ENCODE peak calls at places on chromosomes 4 and X, in seven cellular contexts. J is upper lobe of left lung, F is K562, S is heart left ventricle, U is HepG2, Y is ovary, O is IMR-90. V is an unnamed sample.
A peak's percentile ranks its signal among the peaks of the same experiment; 100 is the strongest.

GRCh38 chr4:121304843-121305348 is 75.9 kb downstream of the QRFPR start:
- DNase-seq in J (no peak), F (no peak), S (no peak), U (no peak), Y (no peak), O (no peak), V (no peak)

GRCh38 chr4:107183155-107183774 is 147.2 kb upstream of the DKK2 start:
- DNase-seq in J (no peak), F (peak; percentile 50), S (no peak), U (peak; percentile 67), Y (no peak), O (peak; percentile 58), V (no peak)

GRCh38 chrX:24839331-24839730 is 145.6 kb downstream of the POLA1 start:
- DNase-seq in J (no peak), F (no peak), S (no peak), U (no peak), Y (no peak), O (no peak), V (no peak)

GRCh38 chr4:142365386-142365785 is 480.7 kb downstream of the INPP4B start:
- DNase-seq in J (no peak), F (no peak), S (no peak), U (no peak), Y (no peak), O (no peak), V (no peak)

GRCh38 chrX:112662559-112663427 is 16.9 kb downstream of the LHFPL1 start:
- DNase-seq in J (no peak), F (no peak), S (no peak), U (no peak), Y (no peak), O (no peak), V (no peak)

GRCh38 chr4:51885371-51885770 is 42.4 kb downstream of the DCUN1D4 start:
- DNase-seq in J (no peak), F (peak; percentile 28), S (no peak), U (peak; percentile 44), Y (no peak), O (peak; percentile 28), V (no peak)

GRCh38 chrX:41273638-41274037 is 60.3 kb upstream of the DDX3X start:
- DNase-seq in J (no peak), F (no peak), S (no peak), U (no peak), Y (no peak), O (no peak), V (no peak)

GRCh38 chrX:68462653-68463052 is 29.4 kb upstream of the OPHN1 start:
- DNase-seq in J (no peak), F (peak; percentile 8), S (no peak), U (no peak), Y (no peak), O (peak; percentile 47), V (no peak)

GRCh38 chrX:790031-790430 is 159.4 kb downstream of the SHOX start:
- DNase-seq in J (no peak), F (no peak), S (no peak), U (no peak), Y (no peak), O (no peak), V (no peak)

GRCh38 chr4:121913667-121914066 is 38.2 kb downstream of the TRPC3 start:
- DNase-seq in J (no peak), F (no peak), S (no peak), U (no peak), Y (no peak), O (peak; percentile 24), V (no peak)

GRCh38 chr4:19375931-19376330 is 875.8 kb upstream of the SLIT2 start:
- DNase-seq in J (no peak), F (no peak), S (no peak), U (no peak), Y (no peak), O (peak; percentile 45), V (no peak)

GRCh38 chrX:1212532-1212931 is at the start of gene CRLF2:
- DNase-seq in J (no peak), F (no peak), S (no peak), U (no peak), Y (no peak), O (no peak), V (no peak)

GRCh38 chr4:123526511-123526910 is 129.9 kb downstream of the SPRY1 start:
- DNase-seq in J (no peak), F (no peak), S (no peak), U (no peak), Y (no peak), O (no peak), V (no peak)

GRCh38 chr4:948101-948935 is 16.1 kb downstream of the TMEM175 start:
- DNase-seq in J (no peak), F (no peak), S (peak; percentile 31), U (peak; percentile 50), Y (peak; percentile 15), O (no peak), V (no peak)

GRCh38 chr4:10619220-10619619 is 65.3 kb downstream of the CLNK start:
- DNase-seq in J (no peak), F (no peak), S (no peak), U (no peak), Y (no peak), O (peak; percentile 38), V (no peak)

GRCh38 chrX:38870386-38870895 is 69.2 kb downstream of the MID1IP1 start:
- DNase-seq in J (no peak), F (no peak), S (no peak), U (no peak), Y (no peak), O (peak; percentile 3), V (no peak)

GRCh38 chrX:114071412-114071811 is 512.5 kb upstream of the HTR2C start:
- DNase-seq in J (no peak), F (no peak), S (no peak), U (no peak), Y (no peak), O (no peak), V (no peak)

GRCh38 chr4:15001248-15001824 is 945 bp upstream of the CPEB2 start:
- DNase-seq in J (peak; percentile 75), F (peak; percentile 59), S (peak; percentile 89), U (peak; percentile 17), Y (peak; percentile 84), O (peak; percentile 91), V (peak; percentile 94)

GRCh38 chr4:67549123-67549522 is 3.8 kb upstream of the CENPC start:
- DNase-seq in J (no peak), F (no peak), S (no peak), U (peak; percentile 15), Y (no peak), O (no peak), V (no peak)

GRCh38 chr4:83149885-83150562 is 35.5 kb upstream of the PLAC8 start:
- DNase-seq in J (no peak), F (no peak), S (no peak), U (no peak), Y (no peak), O (no peak), V (no peak)

GRCh38 chrX:127207326-127207725 is 387.8 kb downstream of the PRR32 start:
- DNase-seq in J (no peak), F (no peak), S (no peak), U (no peak), Y (no peak), O (no peak), V (no peak)

GRCh38 chr4:41369680-41370079 is 113.0 kb downstream of the UCHL1 start:
- DNase-seq in J (peak; percentile 66), F (no peak), S (peak; percentile 73), U (no peak), Y (no peak), O (no peak), V (no peak)

GRCh38 chr4:3291969-3292570 is 751 bp upstream of the RGS12 start:
- DNase-seq in J (peak; percentile 79), F (peak; percentile 53), S (peak; percentile 78), U (peak; percentile 12), Y (peak; percentile 76), O (no peak), V (no peak)

GRCh38 chr4:22434895-22435294 is 81.0 kb downstream of the ADGRA3 start:
- DNase-seq in J (no peak), F (peak; percentile 10), S (peak; percentile 41), U (peak; percentile 59), Y (no peak), O (peak; percentile 63), V (no peak)

GRCh38 chrX:29690061-29690460 is 525.3 kb upstream of the MAGEB2 start:
- DNase-seq in J (no peak), F (no peak), S (no peak), U (no peak), Y (no peak), O (peak; percentile 46), V (no peak)

GRCh38 chr4:164977243-164978164 is at the start of gene TRIM61:
- DNase-seq in J (peak; percentile 63), F (peak; percentile 11), S (peak; percentile 80), U (no peak), Y (peak; percentile 74), O (peak; percentile 54), V (peak; percentile 77)

DNA sequence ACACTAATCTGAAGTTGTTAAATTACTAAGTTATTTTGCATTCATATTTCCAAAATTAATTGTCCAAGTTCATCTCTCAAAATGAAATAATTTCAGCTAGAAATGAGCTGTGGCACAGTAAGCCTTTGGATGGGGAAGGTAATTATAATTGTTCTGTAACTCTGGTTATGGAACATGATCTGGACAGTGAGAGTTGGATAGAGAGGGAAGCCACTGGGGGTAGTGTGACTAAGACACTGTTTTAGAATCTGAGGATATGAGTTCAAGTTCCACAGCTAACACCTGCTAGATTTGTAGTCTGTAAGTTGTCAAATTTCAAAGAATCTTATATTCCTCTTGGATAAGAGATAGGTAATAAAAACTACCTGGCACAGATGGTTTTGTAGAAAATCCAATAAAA is 49.5 kb downstream of the DMD start:
- DNase-seq in J (no peak), F (no peak), S (no peak), U (no peak), Y (no peak), O (no peak), V (no peak)
- TF ChIP-seq POLR2A in J (no peak), F (no peak), S (no peak), U (no peak), Y (no peak), O (no peak), V (no peak)

GRCh38 chr4:31365006-31365690 is 645.0 kb downstream of the PCDH7 start:
- DNase-seq in J (no peak), F (no peak), S (no peak), U (no peak), Y (no peak), O (no peak), V (no peak)
- H3K27ac ChIP-seq in J (no peak overlapping the region), F (no peak overlapping the region), S (no peak overlapping the region), U (no peak overlapping the region), Y (no peak overlapping the region), O (no peak overlapping the region), V (no peak overlapping the region)

DNA sequence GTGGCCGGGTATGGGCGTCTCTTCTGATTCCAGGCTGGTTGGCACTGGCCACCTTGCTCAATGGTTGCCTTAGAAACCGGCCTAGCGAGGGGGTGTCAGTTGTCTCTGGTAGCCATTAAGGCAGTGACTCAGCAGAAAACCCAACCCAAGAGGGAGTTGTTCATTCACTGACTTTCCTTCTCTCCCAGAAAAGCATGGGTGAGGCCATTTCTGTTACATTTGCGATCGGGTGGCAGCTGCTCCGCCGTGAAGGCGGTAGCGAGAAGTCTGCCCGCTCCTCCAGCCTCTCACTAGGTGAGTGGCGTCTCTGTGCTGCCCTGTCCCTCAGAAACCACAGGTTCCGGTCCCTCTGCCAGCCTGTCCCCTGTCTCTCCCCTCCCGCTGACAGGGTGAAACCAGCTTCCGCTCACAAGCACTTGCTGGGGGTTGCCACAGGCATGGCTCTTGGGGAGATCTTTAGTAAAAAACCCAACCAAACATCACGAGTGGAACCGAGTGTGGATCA is 17.4 kb downstream of the IRAK1 start:
- DNase-seq in J (peak; percentile 69), F (peak; percentile 54), S (peak; percentile 50), U (no peak), Y (no peak), O (peak; percentile 61), V (no peak)
- TF ChIP-seq POLR2A in J (no peak), F (peak; percentile 60), S (no peak), U (no peak), Y (no peak), O (no peak), V (no peak)

GRCh38 chr4:139918994-139919393 is 235.0 kb downstream of the MAML3 start:
- DNase-seq in J (no peak), F (no peak), S (no peak), U (no peak), Y (no peak), O (no peak), V (no peak)
- H3K27ac ChIP-seq in J (peak overlapping the region; percentile 27), F (no peak overlapping the region), S (peak overlapping the region; percentile 81), U (no peak overlapping the region), Y (peak overlapping the region; percentile 83), O (no peak overlapping the region), V (peak overlapping the region; percentile 84)

V was measured in esophagus muscularis mucosa.